ENCODE peak calls at places on chromosomes 5 and 9, in nine cellular contexts. U, L, H, S, W, N, C, B and V are unnamed samples.

GRCh38 chr5:151288180-151288579 is 15.4 kb downstream of the SLC36A3 start:
- DNase-seq in U (no peak), L (no peak), H (no peak), S (no peak), W (no peak), N (no peak), C (no peak), B (peak; percentile 21), V (no peak)

GRCh38 chr5:7397005-7397546 is 1.1 kb downstream of the ADCY2 start:
- DNase-seq in U (no peak), L (no peak), H (no peak), S (no peak), W (no peak), N (no peak), C (no peak), B (peak; percentile 8), V (no peak)

GRCh38 chr5:163453705-163454104 is 6.2 kb downstream of the NUDCD2 start:
- DNase-seq in U (no peak), L (no peak), H (no peak), S (no peak), W (no peak), N (no peak), C (no peak), B (no peak), V (no peak)

GRCh38 chr5:20088361-20088760 is 100.4 kb upstream of the CDH18 start:
- DNase-seq in U (no peak), L (no peak), H (no peak), S (no peak), W (no peak), N (no peak), C (no peak), B (no peak), V (no peak)

GRCh38 chr9:123238364-123238763 is 30.0 kb downstream of the STRBP start:
- DNase-seq in U (no peak), L (no peak), H (no peak), S (no peak), W (no peak), N (no peak), C (no peak), B (no peak), V (no peak)

GRCh38 chr9:98010450-98010849 is 27.3 kb downstream of the ANP32B start:
- DNase-seq in U (no peak), L (peak; percentile 39), H (no peak), S (no peak), W (no peak), N (no peak), C (no peak), B (no peak), V (peak; percentile 20)

GRCh38 chr9:21454149-21454548 is 13.9 kb downstream of the IFNA1 start:
- DNase-seq in U (no peak), L (no peak), H (no peak), S (no peak), W (no peak), N (no peak), C (no peak), B (peak; percentile 2), V (no peak)

GRCh38 chr5:17077447-17078233 is 139.8 kb upstream of the BASP1 start:
- DNase-seq in U (no peak), L (no peak), H (no peak), S (no peak), W (no peak), N (no peak), C (no peak), B (no peak), V (no peak)

GRCh38 chr5:58204966-58205365 is 254.9 kb downstream of the PLK2 start:
- DNase-seq in U (no peak), L (no peak), H (no peak), S (no peak), W (no peak), N (no peak), C (no peak), B (no peak), V (no peak)

GRCh38 chr5:95986001-95986400 is 24.4 kb upstream of the ELL2 start:
- DNase-seq in U (no peak), L (no peak), H (no peak), S (no peak), W (no peak), N (no peak), C (no peak), B (no peak), V (no peak)

GRCh38 chr5:172052454-172053236 is 46.2 kb upstream of the FBXW11 start:
- DNase-seq in U (peak; percentile 29), L (no peak), H (no peak), S (peak; percentile 75), W (peak; percentile 35), N (no peak), C (peak; percentile 39), B (no peak), V (peak; percentile 34)

DNA sequence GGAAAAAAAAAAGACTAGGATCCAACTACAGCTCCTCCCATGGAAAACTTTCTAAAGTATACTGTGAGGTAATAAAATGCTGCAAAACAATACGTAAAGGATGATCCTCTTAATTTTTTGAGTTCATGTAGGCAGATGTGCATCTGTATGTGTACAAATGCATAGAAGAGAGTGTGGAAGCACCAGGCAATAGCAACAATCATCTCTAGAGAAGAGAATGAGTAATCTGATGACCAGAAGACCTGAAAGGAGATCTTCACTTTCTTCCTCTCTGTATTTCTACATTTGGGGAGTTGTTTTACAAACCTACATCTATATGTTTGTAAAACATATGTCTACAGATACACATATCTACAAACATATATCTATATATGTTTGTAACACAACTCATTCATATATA is 29.3 kb upstream of the SPDL1 start:
- DNase-seq in U (no peak), L (no peak), H (no peak), S (no peak), W (no peak), N (no peak), C (no peak), B (no peak), V (no peak)
- TF ChIP-seq POLR2A in U (no peak), L (no peak), H (no peak), S (no peak), W (no peak), N (no peak), C (no peak), B (no peak), V (no peak)

DNA sequence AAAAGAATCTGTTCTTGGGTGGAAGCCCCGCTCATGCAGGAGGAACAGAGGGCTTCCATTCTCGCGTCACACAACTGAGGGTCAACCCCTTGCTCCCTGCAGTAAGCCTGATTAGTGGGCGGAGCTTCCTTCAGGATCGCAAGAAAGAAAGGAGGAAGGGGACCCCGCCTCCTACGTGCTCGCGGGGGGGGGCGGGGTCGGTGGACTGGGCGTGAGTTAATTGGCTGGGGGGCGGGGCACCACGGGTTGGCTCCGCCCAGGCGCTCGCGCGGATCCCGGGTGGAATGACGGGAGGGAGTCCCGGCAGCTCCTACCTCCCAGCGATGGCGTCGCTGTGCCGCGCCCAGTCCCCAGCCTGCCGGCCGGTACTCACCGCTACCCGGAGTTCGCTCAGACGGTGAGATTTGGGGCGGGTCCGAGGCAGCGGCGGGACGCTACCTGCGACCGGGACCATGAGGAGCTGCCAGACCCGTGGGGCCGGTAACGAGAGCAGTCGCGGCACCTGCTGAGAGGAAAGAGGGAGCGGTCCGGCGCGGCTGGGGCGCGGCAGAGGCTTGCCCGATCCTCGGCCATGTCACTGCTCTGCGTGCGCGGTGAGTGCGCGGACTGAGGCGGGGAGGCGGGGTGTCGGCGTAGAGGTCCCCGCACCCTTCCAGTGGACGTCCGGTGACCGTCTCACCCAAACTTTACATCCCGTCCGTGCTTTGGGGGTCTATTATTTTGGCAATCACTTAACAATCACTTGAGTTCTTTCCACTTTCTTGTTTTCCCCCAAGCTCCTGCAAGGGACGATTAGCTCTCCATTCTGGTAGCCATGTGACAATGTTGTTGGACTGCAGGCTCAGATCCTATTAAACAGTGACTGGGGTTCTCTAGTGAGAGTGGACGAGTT is at the start of gene UNC13B:
- DNase-seq in U (peak; percentile 97), L (peak; percentile 92), H (peak; percentile 93), S (peak; percentile 96), W (peak; percentile 97), N (peak; percentile 84), C (peak; percentile 97), B (peak; percentile 92), V (peak; percentile 88)
- TF ChIP-seq POLR2A in U (peak; percentile 61), L (peak; percentile 86), H (peak; percentile 88), S (no peak), W (peak; percentile 97), N (peak; percentile 73), C (no peak), B (no peak), V (no peak)

GRCh38 chr9:5500441-5501235 is 9.7 kb upstream of the PDCD1LG2 start:
- DNase-seq in U (no peak), L (no peak), H (no peak), S (peak; percentile 79), W (no peak), N (no peak), C (no peak), B (no peak), V (peak; percentile 67)
- TF ChIP-seq POLR2A in U (no peak), L (no peak), H (no peak), S (no peak), W (no peak), N (no peak), C (no peak), B (no peak), V (peak; percentile 72)

GRCh38 chr9:35112257-35113020 is 3.2 kb downstream of the ATOSB start:
- DNase-seq in U (no peak), L (no peak), H (no peak), S (no peak), W (no peak), N (no peak), C (no peak), B (peak; percentile 47), V (peak; percentile 57)

GRCh38 chr9:35110327-35110758 is 5.3 kb downstream of the ATOSB start:
- DNase-seq in U (no peak), L (no peak), H (no peak), S (no peak), W (no peak), N (no peak), C (peak; percentile 26), B (peak; percentile 39), V (peak; percentile 89)

GRCh38 chr9:35108946-35109575 is 6.1 kb upstream of the STOML2 start:
- DNase-seq in U (no peak), L (no peak), H (no peak), S (no peak), W (no peak), N (no peak), C (no peak), B (peak; percentile 76), V (peak; percentile 98)

GRCh38 chr9:35108461-35108860 is 5.5 kb upstream of the STOML2 start:
- DNase-seq in U (no peak), L (no peak), H (no peak), S (no peak), W (no peak), N (no peak), C (peak; percentile 11), B (no peak), V (no peak)

DNA sequence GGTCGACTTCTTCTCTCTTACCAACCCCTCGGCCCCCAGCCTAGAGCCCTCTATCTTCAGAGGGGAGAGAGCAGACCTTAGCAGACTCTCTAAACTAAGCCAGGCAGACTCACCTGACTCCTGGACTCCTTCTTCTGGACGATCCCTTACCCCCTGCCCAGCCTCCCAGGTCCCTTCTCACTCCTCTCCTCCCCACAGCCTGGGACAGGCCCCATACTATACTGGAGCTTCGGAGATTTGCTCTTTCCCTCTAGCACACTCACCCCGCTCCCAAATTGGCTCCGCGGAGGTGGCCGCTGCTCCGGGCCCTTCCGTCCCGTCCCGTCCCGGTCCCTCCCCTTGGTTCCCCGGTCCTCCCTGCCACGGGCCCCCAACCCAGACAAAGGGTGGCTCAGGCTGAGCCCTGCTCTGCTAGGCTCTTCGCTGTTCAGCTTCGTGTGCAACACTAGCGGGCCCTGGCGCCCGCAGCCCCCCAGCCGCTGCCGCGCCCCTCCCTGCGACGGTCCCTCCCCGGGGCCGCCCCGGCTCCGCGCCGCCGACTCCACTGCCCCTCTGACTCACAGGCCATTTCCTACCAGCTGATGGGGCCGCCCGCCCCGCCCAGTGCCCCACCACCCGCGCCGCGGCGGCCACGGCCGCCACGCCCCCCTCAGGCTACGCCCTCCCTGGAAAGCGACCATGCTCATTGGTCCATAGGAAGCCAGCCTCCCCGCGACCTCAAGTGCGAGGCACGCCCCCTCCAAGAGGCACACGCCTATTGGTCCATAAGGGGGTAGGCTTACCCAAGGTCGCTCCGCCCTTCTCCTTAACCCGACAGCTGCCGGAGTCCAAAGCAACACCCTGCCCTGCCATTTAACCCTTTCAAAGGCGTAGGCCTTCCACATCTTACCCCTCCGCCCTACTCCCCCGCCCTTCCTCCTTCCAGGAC is 4.4 kb downstream of the ATOSB start:
- DNase-seq in U (peak; percentile 98), L (peak; percentile 97), H (peak; percentile 97), S (peak; percentile 98), W (peak; percentile 99), N (peak; percentile 98), C (peak; percentile 99), B (peak; percentile 100), V (peak; percentile 100)
- TF ChIP-seq POLR2A in U (peak; percentile 44), L (peak; percentile 28), H (peak; percentile 69), S (peak; percentile 39), W (peak; percentile 50), N (peak; percentile 21), C (no peak), B (no peak), V (peak; percentile 64)